ENCODE peak calls at places on chromosome 2, in eight cellular contexts. H is transverse colon; V is NT2/D1; E is T-helper 1 cell; M is stimulated activated CD4-positive, alpha-beta T cell treated with anti-CD3 and anti-CD28 coated beads, Interleukin-15, amount 100 ng/mL, for 48 hours; S is posterior cingulate gyrus; J is Caco-2; A is AG04450. B is an unnamed sample.

GRCh38 chr2:80573950-80574349 is 269.4 kb upstream of the LRRTM1 start:
- DNase-seq in A (no peak), E (no peak), H (no peak), S (no peak), V (no peak), J (no peak), M (no peak), B (no peak)

GRCh38 chr2:227627769-227628168 is 10.5 kb downstream of the SCYGR4 start:
- DNase-seq in E (no peak), V (no peak), M (no peak), H (no peak), A (no peak), S (no peak), J (no peak), B (no peak)

GRCh38 chr2:172084734-172085459 is 410 bp upstream of the DLX1 start:
- DNase-seq in J (peak; percentile 93), V (peak; percentile 89), H (peak; percentile 69), M (peak; percentile 52), S (peak; percentile 88), E (no peak), A (peak; percentile 87), B (peak; percentile 88)

GRCh38 chr2:226387499-226387942 is 412.1 kb downstream of the IRS1 start:
- DNase-seq in M (no peak), S (no peak), V (no peak), J (no peak), E (no peak), A (no peak), H (no peak), B (no peak)

GRCh38 chr2:57542081-57542480 is 504.5 kb upstream of the VRK2 start:
- DNase-seq in M (no peak), A (no peak), J (no peak), S (no peak), V (no peak), H (no peak), E (no peak), B (no peak)

GRCh38 chr2:83572400-83572799 is 886.7 kb downstream of the SUCLG1 start:
- DNase-seq in V (no peak), M (no peak), A (no peak), S (no peak), H (no peak), J (no peak), E (no peak), B (no peak)

GRCh38 chr2:107362973-107363372 is 463.7 kb upstream of the RGPD4 start:
- DNase-seq in M (no peak), E (no peak), J (no peak), S (no peak), V (no peak), H (no peak), A (no peak), B (no peak)

GRCh38 chr2:31413876-31414550 is 529 bp downstream of the XDH start:
- DNase-seq in E (no peak), S (no peak), H (no peak), M (no peak), A (no peak), J (peak; percentile 28), V (no peak), B (no peak)

GRCh38 chr2:230893338-230893737 is 28.6 kb downstream of the ITM2C start:
- DNase-seq in V (no peak), S (no peak), M (no peak), E (no peak), J (no peak), A (no peak), H (peak; percentile 72), B (no peak)

GRCh38 chr2:101551489-101551888 is 76.6 kb upstream of the RFX8 start:
- DNase-seq in J (no peak), A (no peak), S (no peak), V (no peak), H (no peak), E (no peak), M (no peak), B (no peak)

GRCh38 chr2:15313657-15314056 is 247.5 kb downstream of the NBAS start:
- DNase-seq in H (no peak), E (no peak), J (no peak), S (no peak), A (peak; percentile 18), M (no peak), V (no peak), B (no peak)

GRCh38 chr2:39511219-39511785 is 74.2 kb upstream of the MAP4K3 start:
- DNase-seq in E (no peak), J (no peak), H (no peak), S (no peak), M (no peak), V (no peak), A (no peak), B (no peak)

GRCh38 chr2:133039531-133039930 is 369.5 kb upstream of the LYPD1 start:
- DNase-seq in E (no peak), J (peak; percentile 23), A (no peak), S (no peak), V (no peak), M (no peak), H (no peak), B (no peak)

GRCh38 chr2:226514895-226515294 is 284.7 kb downstream of the IRS1 start:
- DNase-seq in E (no peak), H (no peak), A (no peak), S (no peak), M (no peak), V (no peak), J (no peak), B (no peak)

GRCh38 chr2:127619191-127619590 is 26.8 kb upstream of the GPR17 start:
- DNase-seq in M (no peak), E (no peak), J (no peak), S (no peak), A (no peak), V (no peak), H (peak; percentile 3), B (no peak)

GRCh38 chr2:26903676-26904075 is 55.7 kb downstream of the DPYSL5 start:
- DNase-seq in H (no peak), J (no peak), V (no peak), A (no peak), S (no peak), M (no peak), E (no peak), B (no peak)

GRCh38 chr2:17966793-17967192 is 88.3 kb downstream of the KCNS3 start:
- DNase-seq in H (no peak), S (no peak), E (no peak), M (no peak), A (no peak), V (no peak), J (no peak), B (no peak)

GRCh38 chr2:46814160-46814559 is 101.4 kb downstream of the MCFD2 start:
- DNase-seq in J (no peak), A (no peak), H (peak; percentile 31), E (no peak), S (no peak), V (no peak), M (no peak), B (no peak)

GRCh38 chr2:78676921-78677696 is 348.4 kb upstream of the REG3G start:
- DNase-seq in V (no peak), H (no peak), S (no peak), J (no peak), A (no peak), E (no peak), M (no peak), B (no peak)

GRCh38 chr2:144331652-144332355 is 188.1 kb downstream of the ZEB2 start:
- DNase-seq in A (no peak), E (peak; percentile 58), H (no peak), V (no peak), M (no peak), S (peak; percentile 88), J (no peak), B (peak; percentile 82)

GRCh38 chr2:145845923-145846322 is 1326.0 kb upstream of the ZEB2 start:
- DNase-seq in A (no peak), J (no peak), S (no peak), H (no peak), E (no peak), V (no peak), M (no peak), B (no peak)

GRCh38 chr2:3588084-3588483 is 6.8 kb upstream of the COLEC11 start:
- DNase-seq in M (no peak), V (no peak), J (no peak), E (no peak), A (no peak), H (no peak), S (no peak), B (no peak)

GRCh38 chr2:221455214-221455613 is 116.9 kb downstream of the EPHA4 start:
- DNase-seq in E (no peak), J (no peak), H (no peak), V (no peak), M (no peak), S (no peak), A (no peak), B (no peak)

GRCh38 chr2:186460465-186460864 is 25.6 kb upstream of the ZC3H15 start:
- DNase-seq in E (no peak), V (peak; percentile 20), A (peak; percentile 4), M (no peak), H (no peak), J (peak; percentile 43), S (no peak), B (no peak)

GRCh38 chr2:17606851-17607250 is 66.4 kb downstream of the VSNL1 start:
- DNase-seq in S (no peak), A (no peak), H (no peak), J (no peak), E (no peak), V (no peak), M (no peak), B (no peak)

GRCh38 chr2:119732451-119733164 is 27.1 kb upstream of the PTPN4 start:
- DNase-seq in V (no peak), H (no peak), S (no peak), A (no peak), J (no peak), E (no peak), M (no peak), B (no peak)

GRCh38 chr2:217301142-217301541 is 441.3 kb upstream of the TNP1 start:
- DNase-seq in M (no peak), V (no peak), S (peak; percentile 35), H (no peak), E (no peak), A (no peak), J (no peak), B (no peak)

GRCh38 chr2:96608459-96609455 is 29.4 kb downstream of the KANSL3 start:
- DNase-seq in V (no peak), E (no peak), M (no peak), A (peak; percentile 21), S (no peak), H (no peak), J (no peak), B (no peak)

GRCh38 chr2:192277494-192278109 is 82.9 kb upstream of the TMEFF2 start:
- DNase-seq in H (no peak), S (no peak), J (no peak), M (no peak), E (no peak), V (no peak), A (no peak), B (no peak)

GRCh38 chr2:26978061-26978596 is 7.7 kb downstream of the MAPRE3 start:
- DNase-seq in A (no peak), J (no peak), E (no peak), M (no peak), V (no peak), H (peak; percentile 82), S (no peak), B (no peak)

GRCh38 chr2:238518127-238518827 is 91.5 kb downstream of the ASB1 start:
- DNase-seq in A (no peak), H (no peak), V (no peak), M (no peak), E (no peak), J (no peak), S (no peak), B (no peak)

GRCh38 chr2:8544786-8545631 is 136.8 kb upstream of the ID2 start:
- DNase-seq in A (peak; percentile 79), J (no peak), E (peak; percentile 51), M (peak; percentile 90), V (no peak), S (peak; percentile 88), H (peak; percentile 73), B (no peak)